ENCODE peak calls at places on chromosomes 5 and 9, in seven cellular contexts. J is GM23248; G is DND-41; D is effector memory CD4-positive, alpha-beta T cell; U is tibial artery; T is uterus; S is ovary. V is an unnamed sample.

GRCh38 chr5:111259636-111260035 is 35.5 kb downstream of the CAMK4 start:
- DNase-seq in D (no peak), U (no peak), G (no peak), T (no peak), S (no peak), J (no peak), V (no peak)

GRCh38 chr5:78360674-78361225 is 333 bp downstream of the SCAMP1 start:
- DNase-seq in G (peak; percentile 63), D (peak; percentile 60), J (no peak), U (peak; percentile 78), S (peak; percentile 38), T (peak; percentile 37), V (peak; percentile 84)

GRCh38 chr5:144236479-144236878 is 65.8 kb downstream of the KCTD16 start:
- DNase-seq in U (no peak), D (no peak), T (no peak), S (no peak), J (no peak), G (no peak), V (no peak)

GRCh38 chr5:134195666-134196065 is 18.9 kb upstream of the SKP1 start:
- DNase-seq in U (no peak), T (no peak), J (no peak), S (no peak), G (no peak), D (no peak), V (no peak)

GRCh38 chr9:12819436-12820185 is 44.8 kb downstream of the LURAP1L start:
- DNase-seq in T (no peak), G (no peak), S (no peak), U (no peak), D (no peak), J (peak; percentile 34), V (no peak)

GRCh38 chr9:83665576-83666200 is 42.1 kb downstream of the UBQLN1 start:
- DNase-seq in J (no peak), U (no peak), T (no peak), G (no peak), D (no peak), S (no peak), V (no peak)

GRCh38 chr9:5953743-5954707 is 61.4 kb downstream of the RANBP6 start:
- DNase-seq in U (no peak), D (no peak), S (no peak), T (no peak), G (no peak), J (no peak), V (no peak)

GRCh38 chr5:36874465-36874864 is 2.1 kb upstream of the NIPBL start:
- DNase-seq in U (no peak), D (no peak), G (no peak), T (no peak), S (no peak), J (peak; percentile 35), V (no peak)

GRCh38 chr5:179111267-179112207 is 51.4 kb downstream of the ZNF354C start:
- DNase-seq in J (no peak), S (no peak), T (no peak), D (no peak), U (peak; percentile 16), G (no peak), V (no peak)

GRCh38 chr5:44935262-44935661 is 126.5 kb downstream of the MRPS30 start:
- DNase-seq in S (no peak), T (no peak), U (no peak), G (no peak), J (peak; percentile 2), D (no peak), V (no peak)

GRCh38 chr5:158711927-158712529 is 387.7 kb downstream of the EBF1 start:
- DNase-seq in T (no peak), G (no peak), S (no peak), J (no peak), D (no peak), U (no peak), V (no peak)

GRCh38 chr9:76431601-76432000 is 27.4 kb upstream of the GCNT1 start:
- DNase-seq in S (no peak), D (no peak), T (no peak), J (no peak), G (no peak), U (no peak), V (no peak)

GRCh38 chr9:137694962-137695875 is 76.4 kb downstream of the EHMT1 start:
- DNase-seq in G (no peak), J (peak; percentile 38), U (no peak), D (no peak), T (no peak), S (no peak), V (peak; percentile 79)

GRCh38 chr9:14095272-14095671 is 218.7 kb downstream of the NFIB start:
- DNase-seq in S (no peak), T (no peak), U (no peak), D (no peak), G (no peak), J (no peak), V (no peak)

GRCh38 chr9:79221084-79221483 is 350.7 kb upstream of the TLE4 start:
- DNase-seq in D (no peak), J (peak; percentile 99), S (no peak), T (no peak), G (no peak), U (no peak), V (no peak)

GRCh38 chr5:109546461-109546860 is 136.7 kb upstream of the PJA2 start:
- DNase-seq in G (no peak), S (no peak), T (no peak), D (no peak), J (no peak), U (no peak), V (no peak)

DNA sequence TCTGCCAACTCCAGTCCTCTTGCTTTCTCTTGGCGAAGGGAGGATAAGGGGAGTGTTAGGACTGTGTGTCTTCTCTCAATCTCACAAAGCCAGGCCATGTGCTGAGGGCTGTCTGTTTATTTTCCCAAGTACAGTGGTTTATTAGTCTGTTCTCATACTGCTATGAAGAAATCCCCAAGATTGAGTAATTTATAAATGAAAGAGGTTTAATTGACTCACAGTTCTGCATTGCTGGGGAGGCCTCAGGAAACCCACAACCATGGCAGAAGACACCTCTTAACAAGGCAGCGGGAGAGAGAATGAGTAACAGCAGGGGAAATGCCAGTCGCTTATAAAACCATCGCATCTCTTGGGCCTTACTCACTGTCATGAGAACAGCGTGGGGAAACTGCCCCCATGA is 36.2 kb upstream of the CKS2 start:
- DNase-seq in U (no peak), G (no peak), T (no peak), J (peak; percentile 95), D (no peak), S (no peak), V (no peak)
- H3K27ac ChIP-seq in U (no peak overlapping the region), G (no peak overlapping the region), T (no peak overlapping the region), J (peak overlapping the region; percentile 80), D (no peak overlapping the region), S (no peak overlapping the region), V (no peak overlapping the region)

GRCh38 chr9:33029106-33029788 is 4.2 kb downstream of the DNAJA1 start:
- DNase-seq in T (no peak), D (no peak), U (no peak), G (no peak), J (peak; percentile 72), S (no peak), V (no peak)
- H3K36me3 ChIP-seq in T (no peaks in the 10 kb centered on the region), D (peaks cover 67% of the 10 kb centered on the region), U (peaks cover 35% of the 10 kb centered on the region), G (peaks cover 87% of the 10 kb centered on the region), J (peaks cover 52% of the 10 kb centered on the region), S (no peaks in the 10 kb centered on the region), V (peaks cover 76% of the 10 kb centered on the region)

GRCh38 chr9:116101516-116101915 is 52.1 kb upstream of the PAPPA start:
- DNase-seq in D (no peak), J (peak; percentile 85), S (no peak), U (no peak), G (no peak), T (no peak), V (no peak)

GRCh38 chr9:116098476-116098875 is 55.1 kb upstream of the PAPPA start:
- DNase-seq in J (no peak), S (no peak), U (no peak), T (no peak), G (no peak), D (no peak), V (no peak)

GRCh38 chr9:116102596-116102995 is 51.0 kb upstream of the PAPPA start:
- DNase-seq in S (no peak), J (no peak), T (no peak), G (no peak), D (no peak), U (no peak), V (no peak)

GRCh38 chr9:116100711-116101111 is 52.9 kb upstream of the PAPPA start:
- DNase-seq in U (no peak), D (no peak), S (no peak), T (no peak), G (no peak), J (peak; percentile 75), V (no peak)

DNA sequence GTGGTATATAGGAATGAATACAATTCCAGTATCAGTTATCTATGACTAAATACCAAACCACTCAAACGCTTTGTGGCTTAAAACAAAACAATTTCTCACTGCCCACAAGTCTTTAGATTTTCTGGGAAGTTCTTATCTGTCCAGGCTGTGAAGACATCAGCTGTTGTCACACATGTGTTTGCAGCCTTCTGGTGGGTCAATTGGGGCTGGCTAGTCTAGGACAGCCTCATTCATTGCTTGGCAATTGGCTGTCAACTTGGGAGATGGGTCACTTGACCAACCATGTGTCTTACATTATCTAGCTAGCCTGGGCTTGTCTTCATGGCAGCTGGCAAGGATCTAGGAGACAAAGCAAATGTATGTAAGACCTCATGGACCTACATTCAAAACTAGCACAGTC is 53.8 kb upstream of the PAPPA start:
- DNase-seq in T (no peak), U (no peak), S (no peak), J (peak; percentile 36), D (no peak), G (no peak), V (no peak)
- H3K4me1 ChIP-seq in T (no peaks in the 10 kb centered on the region), U (no peaks in the 10 kb centered on the region), S (no peaks in the 10 kb centered on the region), J (peaks cover 62% of the 10 kb centered on the region), D (no peaks in the 10 kb centered on the region), G (no peaks in the 10 kb centered on the region), V (no peaks in the 10 kb centered on the region)

GRCh38 chr5:73445708-73446630 is 2.6 kb downstream of the FOXD1 start:
- DNase-seq in T (no peak), J (peak; percentile 16), D (no peak), U (no peak), S (no peak), G (no peak), V (no peak)

GRCh38 chr5:73448072-73448432 is 525 bp downstream of the FOXD1 start:
- DNase-seq in J (no peak), S (no peak), U (no peak), D (no peak), G (no peak), T (no peak), V (no peak)

GRCh38 chr5:73448451-73449136 is at the start of gene FOXD1:
- DNase-seq in T (peak; percentile 54), G (no peak), J (peak; percentile 99), U (peak; percentile 90), S (peak; percentile 35), D (no peak), V (peak; percentile 69)

GRCh38 chr5:73447234-73448071 is 1.1 kb downstream of the FOXD1 start:
- DNase-seq in G (no peak), J (peak; percentile 88), U (no peak), T (peak; percentile 16), S (peak; percentile 13), D (no peak), V (peak; percentile 63)

DNA sequence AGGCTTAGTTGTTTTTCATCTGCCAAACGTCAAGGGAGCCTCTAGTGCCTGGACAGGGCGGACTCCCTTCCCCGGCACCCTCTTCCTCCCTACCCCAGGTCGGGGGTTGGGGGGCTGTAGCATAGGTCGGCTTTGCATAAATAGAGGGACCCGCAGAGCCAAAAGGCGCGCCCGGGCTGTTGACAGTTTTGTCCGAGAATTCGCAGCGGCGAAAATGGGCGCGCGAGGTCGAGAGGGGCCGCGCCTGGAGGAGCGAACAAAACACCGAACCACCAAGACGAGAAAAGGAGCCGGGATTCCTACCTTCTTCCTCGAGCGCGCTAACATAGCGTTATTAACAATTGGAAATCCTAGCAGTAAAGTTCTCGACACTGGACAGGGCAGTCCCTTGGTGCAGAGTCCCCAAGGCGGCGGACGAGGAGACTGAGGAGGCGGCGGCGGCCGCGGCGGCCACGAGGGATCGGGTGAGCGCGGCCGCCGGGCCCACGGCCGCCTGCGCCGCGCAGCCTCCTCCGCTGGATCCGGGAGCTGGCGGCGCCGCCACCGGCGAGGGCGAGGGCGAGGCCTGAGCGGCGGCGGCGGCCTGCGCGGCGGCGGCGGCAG is 1.8 kb downstream of the FOXD1 start:
- DNase-seq in J (peak; percentile 48), U (no peak), G (no peak), T (no peak), D (no peak), S (no peak), V (no peak)
- H3K27ac ChIP-seq in J (peak overlapping the region; percentile 88), U (peak overlapping the region; percentile 1), G (no peak overlapping the region), T (no peak overlapping the region), D (no peak overlapping the region), S (no peak overlapping the region), V (no peak overlapping the region)

V was measured in upper lobe of right lung.